ENCODE peak calls at places on chromosomes 11 and 22, in ten cellular contexts. One of them, this sample, is unnamed.

GRCh38 chr11:18145837-18146236 is 13.5 kb downstream of the MRGPRX3 start:
- ATAC-seq in RWPE2: no peak
- ATAC-seq in right cardiac atrium: no peak
- ATAC-seq in body of pancreas: no peak
- ATAC-seq in left lung: no peak
- ATAC-seq in CD8-positive, alpha-beta T cell: no peak
- ATAC-seq in psoas muscle: no peak
- ATAC-seq in heart right ventricle: no peak
- ATAC-seq in Panc1: no peak
- ATAC-seq in pancreas: no peak
- ATAC-seq in this sample: no peak

GRCh38 chr11:62854825-62855570 is 15.6 kb upstream of the WDR74 start:
- ATAC-seq in RWPE2: no peak
- ATAC-seq in right cardiac atrium: no peak
- ATAC-seq in body of pancreas: no peak
- ATAC-seq in left lung: no peak
- ATAC-seq in CD8-positive, alpha-beta T cell: no peak
- ATAC-seq in psoas muscle: peak
- ATAC-seq in heart right ventricle: no peak
- ATAC-seq in Panc1: no peak
- ATAC-seq in pancreas: peak
- ATAC-seq in this sample: no peak

GRCh38 chr11:131712897-131713296 is 342.5 kb downstream of the NTM start:
- ATAC-seq in RWPE2: no peak
- ATAC-seq in right cardiac atrium: no peak
- ATAC-seq in body of pancreas: no peak
- ATAC-seq in left lung: no peak
- ATAC-seq in CD8-positive, alpha-beta T cell: no peak
- ATAC-seq in psoas muscle: no peak
- ATAC-seq in heart right ventricle: no peak
- ATAC-seq in Panc1: no peak
- ATAC-seq in pancreas: no peak
- ATAC-seq in this sample: no peak

GRCh38 chr22:44389926-44390925 is 77.5 kb upstream of the SHISAL1 start:
- ATAC-seq in RWPE2: no peak
- ATAC-seq in right cardiac atrium: no peak
- ATAC-seq in body of pancreas: no peak
- ATAC-seq in left lung: no peak
- ATAC-seq in CD8-positive, alpha-beta T cell: no peak
- ATAC-seq in psoas muscle: no peak
- ATAC-seq in heart right ventricle: no peak
- ATAC-seq in Panc1: no peak
- ATAC-seq in pancreas: no peak
- ATAC-seq in this sample: no peak

GRCh38 chr11:104164028-104164520 is at the start of gene PDGFD:
- ATAC-seq in RWPE2: peak
- ATAC-seq in right cardiac atrium: peak
- ATAC-seq in body of pancreas: peak
- ATAC-seq in left lung: peak
- ATAC-seq in CD8-positive, alpha-beta T cell: peak
- ATAC-seq in psoas muscle: peak
- ATAC-seq in heart right ventricle: peak
- ATAC-seq in Panc1: peak
- ATAC-seq in pancreas: peak
- ATAC-seq in this sample: peak

GRCh38 chr22:50483977-50484853 is 2.4 kb upstream of the MIOX start:
- ATAC-seq in RWPE2: no peak
- ATAC-seq in right cardiac atrium: no peak
- ATAC-seq in body of pancreas: peak
- ATAC-seq in left lung: no peak
- ATAC-seq in CD8-positive, alpha-beta T cell: no peak
- ATAC-seq in psoas muscle: no peak
- ATAC-seq in heart right ventricle: no peak
- ATAC-seq in Panc1: no peak
- ATAC-seq in pancreas: peak
- ATAC-seq in this sample: no peak

GRCh38 chr11:1001682-1002081 is 34.8 kb downstream of the MUC6 start:
- ATAC-seq in RWPE2: no peak
- ATAC-seq in right cardiac atrium: no peak
- ATAC-seq in body of pancreas: no peak
- ATAC-seq in left lung: no peak
- ATAC-seq in CD8-positive, alpha-beta T cell: no peak
- ATAC-seq in psoas muscle: no peak
- ATAC-seq in heart right ventricle: no peak
- ATAC-seq in Panc1: no peak
- ATAC-seq in pancreas: no peak
- ATAC-seq in this sample: no peak

GRCh38 chr11:113859665-113860064 is 15.7 kb downstream of the USP28 start:
- ATAC-seq in RWPE2: peak
- ATAC-seq in right cardiac atrium: no peak
- ATAC-seq in body of pancreas: no peak
- ATAC-seq in left lung: no peak
- ATAC-seq in CD8-positive, alpha-beta T cell: no peak
- ATAC-seq in psoas muscle: no peak
- ATAC-seq in heart right ventricle: no peak
- ATAC-seq in Panc1: no peak
- ATAC-seq in pancreas: no peak
- ATAC-seq in this sample: no peak

GRCh38 chr11:69157156-69157821 is 1.6 kb downstream of the SMIM38 start:
- ATAC-seq in RWPE2: no peak
- ATAC-seq in right cardiac atrium: peak
- ATAC-seq in body of pancreas: peak
- ATAC-seq in left lung: peak
- ATAC-seq in CD8-positive, alpha-beta T cell: no peak
- ATAC-seq in psoas muscle: peak
- ATAC-seq in heart right ventricle: peak
- ATAC-seq in Panc1: no peak
- ATAC-seq in pancreas: peak
- ATAC-seq in this sample: peak

GRCh38 chr11:14981507-14981906 is 9.4 kb upstream of the CALCA start:
- ATAC-seq in RWPE2: no peak
- ATAC-seq in right cardiac atrium: no peak
- ATAC-seq in body of pancreas: no peak
- ATAC-seq in left lung: no peak
- ATAC-seq in CD8-positive, alpha-beta T cell: no peak
- ATAC-seq in psoas muscle: peak
- ATAC-seq in heart right ventricle: peak
- ATAC-seq in Panc1: no peak
- ATAC-seq in pancreas: no peak
- ATAC-seq in this sample: no peak

GRCh38 chr11:1152316-1153104 is 5.2 kb upstream of the MUC5AC start:
- ATAC-seq in RWPE2: peak
- ATAC-seq in right cardiac atrium: no peak
- ATAC-seq in body of pancreas: no peak
- ATAC-seq in left lung: no peak
- ATAC-seq in CD8-positive, alpha-beta T cell: no peak
- ATAC-seq in psoas muscle: no peak
- ATAC-seq in heart right ventricle: no peak
- ATAC-seq in Panc1: peak
- ATAC-seq in pancreas: peak
- ATAC-seq in this sample: no peak

GRCh38 chr11:89405629-89406028 is 85.5 kb downstream of the NOX4 start:
- ATAC-seq in RWPE2: peak
- ATAC-seq in right cardiac atrium: no peak
- ATAC-seq in body of pancreas: no peak
- ATAC-seq in left lung: no peak
- ATAC-seq in CD8-positive, alpha-beta T cell: no peak
- ATAC-seq in psoas muscle: no peak
- ATAC-seq in heart right ventricle: no peak
- ATAC-seq in Panc1: no peak
- ATAC-seq in pancreas: no peak
- ATAC-seq in this sample: no peak

GRCh38 chr11:11836676-11837231 is 5.0 kb upstream of the USP47 start:
- ATAC-seq in RWPE2: no peak
- ATAC-seq in right cardiac atrium: no peak
- ATAC-seq in body of pancreas: no peak
- ATAC-seq in left lung: no peak
- ATAC-seq in CD8-positive, alpha-beta T cell: no peak
- ATAC-seq in psoas muscle: no peak
- ATAC-seq in heart right ventricle: no peak
- ATAC-seq in Panc1: no peak
- ATAC-seq in pancreas: no peak
- ATAC-seq in this sample: no peak

GRCh38 chr11:72724851-72725730 is 27.1 kb downstream of the ARAP1 start:
- ATAC-seq in RWPE2: peak
- ATAC-seq in right cardiac atrium: no peak
- ATAC-seq in body of pancreas: peak
- ATAC-seq in left lung: peak
- ATAC-seq in CD8-positive, alpha-beta T cell: peak
- ATAC-seq in psoas muscle: peak
- ATAC-seq in heart right ventricle: peak
- ATAC-seq in Panc1: peak
- ATAC-seq in pancreas: peak
- ATAC-seq in this sample: no peak

GRCh38 chr22:23280356-23281052 is 100.2 kb downstream of the BCR start:
- ATAC-seq in RWPE2: no peak
- ATAC-seq in right cardiac atrium: no peak
- ATAC-seq in body of pancreas: no peak
- ATAC-seq in left lung: no peak
- ATAC-seq in CD8-positive, alpha-beta T cell: no peak
- ATAC-seq in psoas muscle: no peak
- ATAC-seq in heart right ventricle: no peak
- ATAC-seq in Panc1: no peak
- ATAC-seq in pancreas: no peak
- ATAC-seq in this sample: no peak
- H3K27ac ChIP-seq in RWPE2: peak
- H3K27ac ChIP-seq in right cardiac atrium: no peak
- H3K27ac ChIP-seq in body of pancreas: peak
- H3K27ac ChIP-seq in left lung: peak
- H3K27ac ChIP-seq in CD8-positive, alpha-beta T cell: no peak
- H3K27ac ChIP-seq in psoas muscle: no peak
- H3K27ac ChIP-seq in heart right ventricle: no peak
- H3K27ac ChIP-seq in Panc1: no peak
- H3K27ac ChIP-seq in pancreas: no peak
- H3K27ac ChIP-seq in this sample: peak

DNA sequence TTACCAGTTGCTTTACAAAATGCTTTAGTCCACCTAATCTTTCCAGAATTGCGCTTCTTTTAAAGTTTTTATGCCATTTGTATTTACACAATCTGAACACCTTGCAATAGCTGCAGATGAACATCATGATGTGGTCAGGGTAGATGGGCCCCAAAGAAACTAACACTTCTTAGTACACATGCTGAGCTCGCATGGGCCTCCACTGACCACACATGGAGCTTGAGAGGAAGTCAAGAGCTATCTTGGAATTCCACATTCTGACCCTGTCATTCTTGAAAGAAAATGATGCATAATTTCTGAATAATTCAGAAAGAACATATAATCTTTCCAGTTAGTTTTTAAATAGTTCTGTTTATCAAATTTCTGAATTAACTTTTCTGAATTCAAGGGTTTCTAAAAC is 7.7 kb downstream of the LIPT2 start:
- ATAC-seq in RWPE2: no peak
- ATAC-seq in right cardiac atrium: no peak
- ATAC-seq in body of pancreas: no peak
- ATAC-seq in left lung: no peak
- ATAC-seq in CD8-positive, alpha-beta T cell: no peak
- ATAC-seq in psoas muscle: no peak
- ATAC-seq in heart right ventricle: no peak
- ATAC-seq in Panc1: no peak
- ATAC-seq in pancreas: no peak
- ATAC-seq in this sample: no peak
- H3K27ac ChIP-seq in RWPE2: no peak
- H3K27ac ChIP-seq in right cardiac atrium: no peak
- H3K27ac ChIP-seq in body of pancreas: no peak
- H3K27ac ChIP-seq in left lung: no peak
- H3K27ac ChIP-seq in CD8-positive, alpha-beta T cell: no peak
- H3K27ac ChIP-seq in psoas muscle: no peak
- H3K27ac ChIP-seq in heart right ventricle: no peak
- H3K27ac ChIP-seq in Panc1: no peak
- H3K27ac ChIP-seq in pancreas: no peak
- H3K27ac ChIP-seq in this sample: no peak

GRCh38 chr22:23269441-23270211 is 89.3 kb downstream of the BCR start:
- ATAC-seq in RWPE2: no peak
- ATAC-seq in right cardiac atrium: no peak
- ATAC-seq in body of pancreas: no peak
- ATAC-seq in left lung: no peak
- ATAC-seq in CD8-positive, alpha-beta T cell: no peak
- ATAC-seq in psoas muscle: no peak
- ATAC-seq in heart right ventricle: no peak
- ATAC-seq in Panc1: no peak
- ATAC-seq in pancreas: peak
- ATAC-seq in this sample: no peak

GRCh38 chr22:23271597-23271908 is 91.2 kb downstream of the BCR start:
- ATAC-seq in RWPE2: no peak
- ATAC-seq in right cardiac atrium: no peak
- ATAC-seq in body of pancreas: no peak
- ATAC-seq in left lung: no peak
- ATAC-seq in CD8-positive, alpha-beta T cell: no peak
- ATAC-seq in psoas muscle: no peak
- ATAC-seq in heart right ventricle: no peak
- ATAC-seq in Panc1: no peak
- ATAC-seq in pancreas: no peak
- ATAC-seq in this sample: no peak

GRCh38 chr22:23268877-23269276 is 88.6 kb downstream of the BCR start:
- ATAC-seq in RWPE2: no peak
- ATAC-seq in right cardiac atrium: no peak
- ATAC-seq in body of pancreas: no peak
- ATAC-seq in left lung: no peak
- ATAC-seq in CD8-positive, alpha-beta T cell: no peak
- ATAC-seq in psoas muscle: no peak
- ATAC-seq in heart right ventricle: no peak
- ATAC-seq in Panc1: no peak
- ATAC-seq in pancreas: no peak
- ATAC-seq in this sample: no peak

GRCh38 chr22:23270798-23271596 is 90.7 kb downstream of the BCR start:
- ATAC-seq in RWPE2: no peak
- ATAC-seq in right cardiac atrium: no peak
- ATAC-seq in body of pancreas: no peak
- ATAC-seq in left lung: no peak
- ATAC-seq in CD8-positive, alpha-beta T cell: no peak
- ATAC-seq in psoas muscle: no peak
- ATAC-seq in heart right ventricle: no peak
- ATAC-seq in Panc1: no peak
- ATAC-seq in pancreas: no peak
- ATAC-seq in this sample: no peak

GRCh38 chr22:23270212-23270733 is 90.0 kb downstream of the BCR start:
- ATAC-seq in RWPE2: no peak
- ATAC-seq in right cardiac atrium: no peak
- ATAC-seq in body of pancreas: no peak
- ATAC-seq in left lung: peak
- ATAC-seq in CD8-positive, alpha-beta T cell: no peak
- ATAC-seq in psoas muscle: no peak
- ATAC-seq in heart right ventricle: no peak
- ATAC-seq in Panc1: no peak
- ATAC-seq in pancreas: no peak
- ATAC-seq in this sample: no peak
- H3K27ac ChIP-seq in RWPE2: no peak
- H3K27ac ChIP-seq in right cardiac atrium: no peak
- H3K27ac ChIP-seq in body of pancreas: no peak
- H3K27ac ChIP-seq in left lung: no peak
- H3K27ac ChIP-seq in CD8-positive, alpha-beta T cell: no peak
- H3K27ac ChIP-seq in psoas muscle: no peak
- H3K27ac ChIP-seq in heart right ventricle: no peak
- H3K27ac ChIP-seq in Panc1: no peak
- H3K27ac ChIP-seq in pancreas: no peak
- H3K27ac ChIP-seq in this sample: no peak

GRCh38 chr11:61609970-61610347 is 29.1 kb upstream of the SYT7 start:
- ATAC-seq in RWPE2: peak
- ATAC-seq in right cardiac atrium: peak
- ATAC-seq in body of pancreas: peak
- ATAC-seq in left lung: peak
- ATAC-seq in CD8-positive, alpha-beta T cell: no peak
- ATAC-seq in psoas muscle: peak
- ATAC-seq in heart right ventricle: peak
- ATAC-seq in Panc1: peak
- ATAC-seq in pancreas: peak
- ATAC-seq in this sample: no peak
- H3K27ac ChIP-seq in RWPE2: no peak
- H3K27ac ChIP-seq in right cardiac atrium: no peak
- H3K27ac ChIP-seq in body of pancreas: no peak
- H3K27ac ChIP-seq in left lung: no peak
- H3K27ac ChIP-seq in CD8-positive, alpha-beta T cell: no peak
- H3K27ac ChIP-seq in psoas muscle: no peak
- H3K27ac ChIP-seq in heart right ventricle: no peak
- H3K27ac ChIP-seq in Panc1: no peak
- H3K27ac ChIP-seq in pancreas: no peak
- H3K27ac ChIP-seq in this sample: no peak